ENCODE peak calls at places on chromosomes 13 and 19, in nine cellular contexts. E is K562, S is mammary epithelial cell, P is neural progenitor cell, K is IMR-90, B is endodermal cell, L is neuronal stem cell, M is MM.1S, H is NT2/D1. N is an unnamed sample. For H3K9me3, the result is how much of the 10 kb centered on the place peaks cover.

GRCh38 chr13:92573467-92574057 is 653.0 kb upstream of the GPC6 start:
- DNase-seq in P (peak), S (no peak), L (peak), B (peak), E (peak), M (peak), H (peak), K (peak), N (no peak)

GRCh38 chr19:34193876-34194275 is 21.6 kb downstream of the LSM14A start:
- DNase-seq in M (no peak), E (no peak), S (no peak), L (no peak), K (no peak), B (no peak), H (no peak), P (no peak), N (no peak)

GRCh38 chr13:79724348-79725103 is 243.6 kb downstream of the NDFIP2 start:
- DNase-seq in K (no peak), B (no peak), S (peak), E (no peak), M (no peak), P (no peak), L (no peak), H (no peak), N (no peak)

GRCh38 chr13:94033098-94033497 is 446.4 kb downstream of the DCT start:
- DNase-seq in E (no peak), M (no peak), P (no peak), H (no peak), B (no peak), L (no peak), S (no peak), K (no peak), N (no peak)

GRCh38 chr13:98480915-98481510 is 95.9 kb downstream of the STK24 start:
- DNase-seq in H (no peak), L (no peak), K (peak), P (no peak), M (no peak), B (no peak), S (no peak), E (peak), N (no peak)

GRCh38 chr19:46180701-46181385 is 32.8 kb downstream of the IGFL2 start:
- DNase-seq in P (no peak), H (no peak), E (no peak), B (peak), S (peak), L (no peak), K (peak), M (no peak), N (no peak)

GRCh38 chr13:114044486-114044885 is 70.6 kb upstream of the C13orf46 start:
- DNase-seq in S (no peak), K (peak), M (no peak), P (no peak), B (no peak), L (no peak), E (no peak), H (no peak), N (peak)

GRCh38 chr19:55670280-55671053 is 4.6 kb upstream of the EPN1 start:
- DNase-seq in H (peak), K (peak), B (peak), L (no peak), P (peak), E (no peak), S (no peak), M (peak), N (no peak)

DNA sequence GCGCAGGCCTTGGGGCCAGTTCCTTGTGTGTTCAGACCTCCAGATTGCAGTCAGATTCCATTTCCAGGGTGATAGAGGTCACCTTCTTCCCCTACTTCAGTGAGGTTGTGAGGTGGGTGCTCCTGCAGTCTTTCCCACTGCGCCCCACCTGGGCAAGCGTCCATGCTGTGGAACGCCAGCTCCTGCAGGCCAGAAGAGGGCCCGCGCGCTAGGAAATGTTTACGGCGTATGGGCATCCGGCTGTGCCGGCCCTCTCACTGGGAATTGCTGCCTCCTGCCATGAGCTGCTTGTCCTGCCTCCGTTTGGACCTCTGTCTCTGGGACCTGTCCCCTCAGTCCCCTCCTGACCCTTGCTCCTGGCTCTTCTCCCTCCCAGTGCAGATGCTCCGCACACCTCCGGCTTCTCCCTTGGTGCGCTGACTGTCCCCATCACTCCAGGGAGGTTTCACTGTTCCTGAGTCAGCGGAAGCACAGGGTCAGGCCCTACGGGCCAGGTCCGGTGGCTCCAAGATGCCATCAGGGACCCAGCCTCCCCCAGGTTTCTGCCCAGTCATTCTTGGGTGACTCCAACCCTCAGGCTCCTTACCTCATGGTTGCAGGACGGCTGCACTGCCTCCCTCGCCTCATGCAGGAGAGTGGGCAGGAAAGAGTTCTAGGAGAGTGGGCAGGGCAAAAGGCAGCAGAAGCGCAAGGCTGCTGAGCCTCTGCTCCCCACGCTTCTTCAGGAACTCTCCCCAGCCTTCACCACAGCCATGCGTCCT is 56.6 kb downstream of the SMARCA4 start:
- DNase-seq in B (no peak), M (no peak), H (no peak), L (no peak), S (no peak), P (no peak), E (no peak), K (no peak), N (no peak)
- H3K9ac ChIP-seq in B (no peak), M (no peak), H (no peak), L (peak), S (no peak), P (no peak), E (no peak), K (no peak), N (no peak)

GRCh38 chr19:52028780-52029123 is 573 bp upstream of the ZNF614 start:
- DNase-seq in P (no peak), H (no peak), M (no peak), B (no peak), K (no peak), E (no peak), S (no peak), L (no peak), N (no peak)
- H3K9me3 ChIP-seq in P (under half), H (under half), M (under half), B (half or more), K (under half), E (under half), S (under half), L (half or more), N (half or more)

GRCh38 chr13:99911069-99911964 is 60.2 kb downstream of the ZIC5 start:
- DNase-seq in E (no peak), P (no peak), L (no peak), M (no peak), B (no peak), S (no peak), K (no peak), H (no peak), N (no peak)
- H3K9ac ChIP-seq in E (no peak), P (no peak), L (no peak), M (no peak), B (no peak), S (no peak), K (no peak), H (no peak), N (no peak)

GRCh38 chr19:54665530-54665929 is 2.7 kb downstream of the LILRB4 start:
- DNase-seq in L (no peak), M (no peak), P (no peak), S (no peak), B (no peak), H (no peak), E (no peak), K (no peak), N (no peak)

GRCh38 chr19:54660967-54661366 is 1.8 kb upstream of the LILRB4 start:
- DNase-seq in L (no peak), B (no peak), E (no peak), P (no peak), K (no peak), H (no peak), M (no peak), S (no peak), N (no peak)

GRCh38 chr19:54660306-54660705 is 2.5 kb upstream of the LILRB4 start:
- DNase-seq in B (no peak), E (no peak), L (no peak), P (no peak), S (no peak), K (no peak), M (no peak), H (no peak), N (no peak)

GRCh38 chr19:54662730-54663129 is at the start of gene LILRB4:
- DNase-seq in S (no peak), M (peak), L (no peak), H (no peak), K (no peak), B (no peak), E (no peak), P (no peak), N (no peak)

GRCh38 chr19:54661846-54662489 is 817 bp upstream of the LILRB4 start:
- DNase-seq in P (no peak), B (no peak), E (no peak), L (no peak), S (no peak), K (no peak), H (no peak), M (no peak), N (no peak)
- H3K9me3 ChIP-seq in P (under half), B (under half), E (under half), L (under half), S (under half), K (under half), H (under half), M (under half), N (under half)

GRCh38 chr19:16943942-16944625 is 55.3 kb downstream of the F2RL3 start:
- DNase-seq in H (no peak), B (no peak), M (no peak), S (no peak), E (no peak), P (no peak), K (no peak), L (no peak), N (no peak)
- H3K9ac ChIP-seq in H (no peak), B (no peak), M (no peak), S (no peak), E (no peak), P (no peak), K (no peak), L (no peak), N (no peak)

GRCh38 chr19:23528376-23528775 is 133.1 kb upstream of the ZNF91 start:
- DNase-seq in B (no peak), L (no peak), M (no peak), S (peak), P (no peak), K (no peak), E (no peak), H (no peak), N (no peak)
- H3K9me3 ChIP-seq in B (half or more), L (under half), M (under half), S (under half), P (under half), K (under half), E (under half), H (under half), N (under half)

GRCh38 chr19:6737284-6737872 is at the start of gene GPR108:
- DNase-seq in M (no peak), H (peak), S (peak), L (peak), P (peak), E (peak), B (peak), K (peak), N (peak)

GRCh38 chr19:6739390-6739883 is at the start of gene TRIP10:
- DNase-seq in S (peak), B (peak), E (peak), K (peak), H (no peak), P (peak), M (peak), L (peak), N (peak)

GRCh38 chr19:6736917-6737283 is 480 bp downstream of the GPR108 start:
- DNase-seq in M (peak), E (no peak), B (no peak), K (no peak), S (no peak), P (no peak), H (no peak), L (no peak), N (no peak)

GRCh38 chr19:6738726-6739389 is 622 bp upstream of the TRIP10 start:
- DNase-seq in P (peak), S (peak), K (peak), M (peak), B (peak), H (no peak), E (peak), L (no peak), N (no peak)

DNA sequence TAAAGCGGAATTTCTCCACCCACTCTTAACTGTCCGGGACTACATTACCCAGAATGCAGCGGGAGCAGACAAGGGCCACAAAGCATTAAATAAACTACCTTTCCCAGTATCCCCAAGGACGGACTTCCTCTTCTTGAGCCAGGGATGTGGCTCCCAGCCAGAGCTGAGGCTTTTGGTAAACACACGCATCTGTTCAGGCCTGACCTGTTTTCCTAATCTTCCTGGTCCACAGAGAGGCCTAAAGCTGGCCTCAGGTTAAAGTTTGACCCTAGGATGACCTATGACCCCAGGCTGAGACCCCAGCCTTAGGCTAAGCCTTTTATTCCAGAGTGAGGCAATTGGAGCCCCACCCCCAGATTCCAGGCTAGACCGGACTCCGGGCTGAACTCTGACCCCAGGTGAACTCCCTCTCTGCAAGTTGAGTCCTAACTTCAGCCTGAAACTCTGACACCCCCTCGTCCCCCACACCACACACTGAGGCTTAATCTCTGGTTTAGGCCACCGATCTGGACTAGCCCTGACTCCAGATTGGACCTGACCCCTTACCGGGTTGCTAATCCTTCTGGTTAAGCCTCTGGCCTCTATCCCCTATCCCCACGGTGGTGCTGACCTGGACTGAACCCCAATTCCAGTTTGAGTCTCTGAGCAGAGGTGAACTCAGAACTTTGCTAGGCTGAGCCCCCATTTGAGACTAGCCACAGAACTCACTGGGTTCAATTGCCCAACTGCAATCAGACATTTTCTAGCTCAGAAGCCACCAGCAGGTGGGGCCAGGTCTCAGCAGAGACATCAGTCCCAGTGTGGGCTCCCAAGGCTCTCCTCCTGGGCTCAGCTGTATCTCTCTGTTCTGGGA is 719 bp upstream of the GPR108 start:
- DNase-seq in P (peak), L (peak), E (peak), M (peak), H (no peak), K (peak), S (peak), B (no peak), N (peak)
- H3K9ac ChIP-seq in P (no peak), L (no peak), E (peak), M (peak), H (peak), K (no peak), S (no peak), B (peak), N (peak)

GRCh38 chr13:19239114-19239860 is 57.7 kb upstream of the TUBA3C start:
- DNase-seq in K (no peak), M (no peak), E (no peak), S (no peak), P (no peak), H (no peak), B (no peak), L (no peak), N (no peak)
- H3K9me3 ChIP-seq in K (under half), M (under half), E (under half), S (under half), P (under half), H (under half), B (half or more), L (under half), N (under half)

N was measured in DND-41.